ENCODE peak calls at places on chromosomes 13 and 19, in seven cellular contexts. F, U, D, P, A, X and I are unnamed samples.

GRCh38 chr19:12800344-12800732 is 1.3 kb downstream of the PRDX2 start:
- DNase-seq in D (no peak), F (no peak), A (no peak), U (no peak), X (no peak), P (no peak), I (no peak)

GRCh38 chr19:3632739-3633558 is 6.4 kb upstream of the CACTIN start:
- DNase-seq in P (no peak), F (peak; percentile 41), X (no peak), D (no peak), U (no peak), A (no peak), I (no peak)

GRCh38 chr19:10848208-10848843 is at the start of gene C19orf38:
- DNase-seq in X (no peak), U (no peak), A (no peak), F (no peak), P (no peak), D (no peak), I (no peak)

GRCh38 chr13:28037399-28037798 is 48.9 kb upstream of the URAD start:
- DNase-seq in F (no peak), A (no peak), X (no peak), U (no peak), P (no peak), D (no peak), I (no peak)

GRCh38 chr13:94305033-94305432 is 174.4 kb downstream of the DCT start:
- DNase-seq in D (no peak), A (no peak), P (no peak), F (no peak), X (no peak), U (no peak), I (no peak)

GRCh38 chr19:40623403-40624239 is 22.5 kb downstream of the LTBP4 start:
- DNase-seq in X (peak; percentile 96), U (no peak), A (no peak), F (peak; percentile 88), D (no peak), P (no peak), I (no peak)

GRCh38 chr19:5567360-5567970 is at the start of gene TINCR:
- DNase-seq in X (peak; percentile 85), F (no peak), P (no peak), D (no peak), U (no peak), A (no peak), I (no peak)

GRCh38 chr19:29045708-29046107 is 167.2 kb downstream of the UQCRFS1 start:
- DNase-seq in U (no peak), F (no peak), X (no peak), A (no peak), D (no peak), P (no peak), I (no peak)

GRCh38 chr13:20425819-20426219 is 99.8 kb downstream of the CRYL1 start:
- DNase-seq in X (no peak), A (no peak), D (no peak), U (no peak), P (no peak), F (no peak), I (no peak)

GRCh38 chr19:50570997-50571396 is 2.8 kb upstream of the LRRC4B start:
- DNase-seq in A (no peak), D (no peak), X (no peak), U (no peak), F (no peak), P (no peak), I (no peak)